ENCODE peak calls at places on chromosomes 11 and 22, in five cellular contexts. G is substantia nigra, L is NCI-H2029, P is heart left ventricle, U is natural killer cell. A is an unnamed sample.

GRCh38 chr11:16814410-16815046 is 76.1 kb downstream of the C11orf58 start:
- DNase-seq in L (no peak), U (no peak), G (no peak), P (no peak), A (no peak)

GRCh38 chr22:50084570-50084969 is 656 bp downstream of the MLC1 start:
- DNase-seq in G (no peak), L (no peak), P (no peak), U (no peak), A (no peak)

GRCh38 chr11:9691865-9692264 is 28.0 kb downstream of the SWAP70 start:
- DNase-seq in L (no peak), U (no peak), P (no peak), G (no peak), A (no peak)

GRCh38 chr11:77346906-77347603 is 45.6 kb upstream of the GDPD4 start:
- DNase-seq in P (no peak), U (no peak), L (no peak), G (no peak), A (peak)

GRCh38 chr11:60251485-60252207 is 8.7 kb upstream of the MS4A4E start:
- DNase-seq in U (no peak), G (no peak), L (peak), P (no peak), A (peak)

GRCh38 chr11:4884341-4884740 is 2.6 kb downstream of the OR51T1 start:
- DNase-seq in U (no peak), L (no peak), P (no peak), G (no peak), A (no peak)

GRCh38 chr11:44766112-44766971 is 39.6 kb downstream of the TSPAN18 start:
- DNase-seq in G (no peak), P (peak), L (no peak), U (no peak), A (peak)

GRCh38 chr11:101797335-101797734 is 117.5 kb upstream of the CEP126 start:
- DNase-seq in L (no peak), G (no peak), P (no peak), U (no peak), A (peak)

GRCh38 chr11:124086447-124086846 is 28.8 kb upstream of the VWA5A start:
- DNase-seq in L (no peak), P (no peak), G (no peak), U (no peak), A (no peak)

GRCh38 chr22:40310081-40310770 is 36.1 kb upstream of the ADSL start:
- DNase-seq in U (no peak), G (no peak), L (no peak), P (no peak), A (peak)

GRCh38 chr22:23789121-23789520 is 2.4 kb downstream of the SMARCB1 start:
- DNase-seq in L (peak), P (no peak), U (no peak), G (no peak), A (no peak)

GRCh38 chr11:124769804-124770774 is 8.0 kb upstream of the ESAM start:
- DNase-seq in U (no peak), P (no peak), G (no peak), L (no peak), A (no peak)

GRCh38 chr22:49229483-49230193 is 598.0 kb downstream of the BRD1 start:
- DNase-seq in P (no peak), U (no peak), G (no peak), L (no peak), A (no peak)

GRCh38 chr11:94002226-94002625 is 18.9 kb upstream of the HEPHL1 start:
- DNase-seq in U (no peak), G (no peak), L (no peak), P (no peak), A (no peak)

GRCh38 chr11:14446701-14447169 is 52.9 kb downstream of the COPB1 start:
- DNase-seq in L (no peak), P (no peak), G (no peak), U (no peak), A (peak)

GRCh38 chr11:125923012-125923579 is 18.8 kb downstream of the DDX25 start:
- DNase-seq in U (no peak), P (peak), G (no peak), L (peak), A (peak)

GRCh38 chr11:134486704-134487103 is 74.7 kb upstream of the B3GAT1 start:
- DNase-seq in G (no peak), P (no peak), U (no peak), L (no peak), A (no peak)

GRCh38 chr11:70834277-70834940 is 418.0 kb downstream of the SHANK2 start:
- DNase-seq in U (no peak), L (no peak), P (no peak), G (no peak), A (no peak)

GRCh38 chr11:61008971-61009370 is 37.5 kb downstream of the CD6 start:
- DNase-seq in L (no peak), P (no peak), G (no peak), U (no peak), A (no peak)

GRCh38 chr11:11973361-11973800 is 35.0 kb downstream of the DKK3 start:
- DNase-seq in U (no peak), G (peak), L (no peak), P (peak), A (peak)

GRCh38 chr11:77155556-77156130 is 27.6 kb downstream of the MYO7A start:
- DNase-seq in P (no peak), U (no peak), L (no peak), G (no peak), A (no peak)

GRCh38 chr11:82999232-82999631 is 72.5 kb downstream of the RAB30 start:
- DNase-seq in U (no peak), L (no peak), P (no peak), G (no peak), A (no peak)

GRCh38 chr11:44286268-44286880 is 23.6 kb downstream of the ALX4 start:
- DNase-seq in U (peak), G (no peak), P (peak), L (peak), A (peak)

GRCh38 chr11:118126082-118126838 is 26.4 kb downstream of the SCN4B start:
- DNase-seq in L (no peak), P (no peak), G (no peak), U (no peak), A (no peak)

GRCh38 chr22:29870574-29870973 is 12.4 kb upstream of the MTMR3 start:
- DNase-seq in G (no peak), U (no peak), P (no peak), L (no peak), A (peak)

GRCh38 chr11:133955091-133955846 is 1.5 kb downstream of the IGSF9B start:
- DNase-seq in L (peak), U (no peak), P (peak), G (no peak), A (no peak)

GRCh38 chr11:124633355-124633754 is 10.7 kb downstream of the TBRG1 start:
- DNase-seq in G (no peak), P (no peak), L (no peak), U (no peak), A (peak)

GRCh38 chr11:23875407-23875950 is 621.4 kb upstream of the LUZP2 start:
- DNase-seq in G (no peak), L (no peak), P (no peak), U (no peak), A (no peak)

GRCh38 chr11:1866776-1867175 is 13.9 kb downstream of the LSP1 start:
- DNase-seq in U (no peak), L (no peak), P (no peak), G (no peak), A (no peak)

GRCh38 chr11:116930177-116930576 is 92.8 kb upstream of the APOA1 start:
- DNase-seq in G (no peak), U (no peak), P (peak), L (no peak), A (peak)

GRCh38 chr11:9613830-9614762 is 40.6 kb downstream of the WEE1 start:
- DNase-seq in U (peak), L (no peak), P (peak), G (peak), A (peak)

GRCh38 chr11:48047616-48048015 is 67.3 kb downstream of the PTPRJ start:
- DNase-seq in L (no peak), P (no peak), G (no peak), U (no peak), A (peak)

GRCh38 chr11:132982769-132983168 is 549.5 kb downstream of the OPCML start:
- DNase-seq in U (no peak), G (no peak), P (no peak), L (no peak), A (no peak)

GRCh38 chr11:45252877-45253276 is 33.3 kb downstream of the SYT13 start:
- DNase-seq in P (no peak), L (no peak), G (no peak), U (no peak), A (no peak)

GRCh38 chr22:47213571-47214230 is 451.3 kb downstream of the TBC1D22A start:
- DNase-seq in P (no peak), G (no peak), L (no peak), U (peak), A (peak)

GRCh38 chr22:39212721-39213376 is 31.9 kb downstream of the PDGFB start:
- DNase-seq in G (no peak), U (no peak), L (no peak), P (peak), A (peak)

A was measured in AG20443.